ENCODE peak calls at places on chromosomes 1 and 21, in seven cellular contexts. Y is NCI-H1105; I is hypothalamus; M is GM10248; P is naive thymus-derived CD4-positive, alpha-beta T cell; A is HS-27A; N is EH. T is an unnamed sample.

GRCh38 chr1:184709418-184709817 is 45.2 kb downstream of the EDEM3 start:
- DNase-seq in Y (no peak), I (no peak), M (no peak), P (no peak), A (no peak), N (no peak), T (no peak)

GRCh38 chr1:233972951-233973635 is 68.6 kb downstream of the SLC35F3 start:
- DNase-seq in Y (no peak), I (no peak), M (no peak), P (no peak), A (no peak), N (peak), T (no peak)

GRCh38 chr1:225754940-225755635 is 22.5 kb upstream of the SRP9 start:
- DNase-seq in Y (no peak), I (no peak), M (no peak), P (no peak), A (no peak), N (peak), T (no peak)

GRCh38 chr1:47703161-47703825 is 265.4 kb downstream of the FOXD2 start:
- DNase-seq in Y (no peak), I (no peak), M (no peak), P (no peak), A (no peak), N (peak), T (no peak)

GRCh38 chr1:68168545-68169065 is 63.7 kb downstream of the WLS start:
- DNase-seq in Y (no peak), I (no peak), M (no peak), P (no peak), A (no peak), N (peak), T (no peak)

GRCh38 chr21:45127937-45128336 is 53.6 kb downstream of the ADARB1 start:
- DNase-seq in Y (no peak), I (no peak), M (no peak), P (no peak), A (no peak), N (no peak), T (no peak)

GRCh38 chr1:44089371-44090070 is 29.1 kb upstream of the KLF17 start:
- DNase-seq in Y (no peak), I (no peak), M (no peak), P (no peak), A (peak), N (peak), T (no peak)

GRCh38 chr1:235843458-235843857 is 23.2 kb downstream of the LYST start:
- DNase-seq in Y (peak), I (no peak), M (peak), P (no peak), A (no peak), N (peak), T (no peak)

GRCh38 chr21:37845535-37845934 is 70.7 kb downstream of the KCNJ6 start:
- DNase-seq in Y (peak), I (no peak), M (no peak), P (no peak), A (no peak), N (no peak), T (no peak)

GRCh38 chr1:6727535-6727934 is 25.9 kb upstream of the DNAJC11 start:
- DNase-seq in Y (no peak), I (peak), M (peak), P (peak), A (no peak), N (peak), T (no peak)

GRCh38 chr1:10866314-10867091 is 70.1 kb upstream of the CASZ1 start:
- DNase-seq in Y (peak), I (no peak), M (no peak), P (no peak), A (no peak), N (peak), T (no peak)

GRCh38 chr1:230122361-230123279 is 55.6 kb downstream of the GALNT2 start:
- DNase-seq in Y (no peak), I (no peak), M (no peak), P (no peak), A (no peak), N (peak), T (no peak)

GRCh38 chr1:33624991-33625870 is 152.8 kb downstream of the ZSCAN20 start:
- DNase-seq in Y (no peak), I (no peak), M (no peak), P (no peak), A (no peak), N (no peak), T (no peak)

T was measured in retinal pigment epithelial cell.